ENCODE peak calls at places on chromosomes 13 and 19, in eight cellular contexts. P is neural progenitor cell, Y is GM23248, C is PC-3, H is HCT116, D is OCI-LY7, U is MM.1S, A is SK-N-SH. O is an unnamed sample.
A peak's percentile ranks its signal among the peaks of the same experiment; 100 is the strongest.

GRCh38 chr13:37226966-37227365 is 121.5 kb upstream of the CSNK1A1L start:
- DNase-seq in C (peak; percentile 56), P (no peak), Y (peak; percentile 48), U (no peak), A (no peak), D (no peak), H (no peak), O (no peak)

GRCh38 chr13:48575014-48575413 is 42.1 kb upstream of the RCBTB2 start:
- DNase-seq in P (no peak), U (no peak), D (no peak), A (no peak), H (no peak), Y (no peak), C (no peak), O (no peak)

GRCh38 chr13:42883142-42883541 is 101.8 kb downstream of the FAM216B start:
- DNase-seq in D (no peak), P (no peak), A (no peak), C (no peak), Y (peak; percentile 38), H (no peak), U (no peak), O (no peak)

GRCh38 chr13:75390229-75390628 is 91.7 kb downstream of the TBC1D4 start:
- DNase-seq in A (no peak), D (no peak), P (no peak), U (no peak), C (no peak), H (no peak), Y (no peak), O (no peak)

GRCh38 chr19:10142701-10143375 is 23.1 kb upstream of the EIF3G start:
- DNase-seq in A (no peak), C (no peak), Y (no peak), H (no peak), D (no peak), P (no peak), U (no peak), O (no peak)

GRCh38 chr13:95480131-95480545 is 72.4 kb upstream of the CLDN10 start:
- DNase-seq in H (no peak), A (no peak), U (no peak), C (no peak), P (no peak), Y (no peak), D (no peak), O (no peak)

GRCh38 chr13:39874331-39875055 is 219.0 kb downstream of the COG6 start:
- DNase-seq in C (no peak), H (no peak), A (no peak), D (no peak), U (no peak), Y (no peak), P (no peak), O (no peak)

GRCh38 chr19:27676334-27676733 is 1536.6 kb downstream of the UQCRFS1 start:
- DNase-seq in P (no peak), H (no peak), D (no peak), A (no peak), Y (no peak), U (no peak), C (no peak), O (no peak)

GRCh38 chr19:11781295-11782057 is 14.7 kb downstream of the ZNF441 start:
- DNase-seq in P (no peak), D (no peak), U (no peak), H (no peak), A (no peak), C (no peak), Y (peak; percentile 40), O (no peak)
- H3K9me3 ChIP-seq in P (peaks cover 31% of the 10 kb centered on the region), D (peaks cover 20% of the 10 kb centered on the region), U (no peaks in the 10 kb centered on the region), H (peaks cover 33% of the 10 kb centered on the region), A (peaks cover 49% of the 10 kb centered on the region), C (peaks cover 68% of the 10 kb centered on the region), Y (peaks cover 25% of the 10 kb centered on the region), O (peaks cover 57% of the 10 kb centered on the region)

DNA sequence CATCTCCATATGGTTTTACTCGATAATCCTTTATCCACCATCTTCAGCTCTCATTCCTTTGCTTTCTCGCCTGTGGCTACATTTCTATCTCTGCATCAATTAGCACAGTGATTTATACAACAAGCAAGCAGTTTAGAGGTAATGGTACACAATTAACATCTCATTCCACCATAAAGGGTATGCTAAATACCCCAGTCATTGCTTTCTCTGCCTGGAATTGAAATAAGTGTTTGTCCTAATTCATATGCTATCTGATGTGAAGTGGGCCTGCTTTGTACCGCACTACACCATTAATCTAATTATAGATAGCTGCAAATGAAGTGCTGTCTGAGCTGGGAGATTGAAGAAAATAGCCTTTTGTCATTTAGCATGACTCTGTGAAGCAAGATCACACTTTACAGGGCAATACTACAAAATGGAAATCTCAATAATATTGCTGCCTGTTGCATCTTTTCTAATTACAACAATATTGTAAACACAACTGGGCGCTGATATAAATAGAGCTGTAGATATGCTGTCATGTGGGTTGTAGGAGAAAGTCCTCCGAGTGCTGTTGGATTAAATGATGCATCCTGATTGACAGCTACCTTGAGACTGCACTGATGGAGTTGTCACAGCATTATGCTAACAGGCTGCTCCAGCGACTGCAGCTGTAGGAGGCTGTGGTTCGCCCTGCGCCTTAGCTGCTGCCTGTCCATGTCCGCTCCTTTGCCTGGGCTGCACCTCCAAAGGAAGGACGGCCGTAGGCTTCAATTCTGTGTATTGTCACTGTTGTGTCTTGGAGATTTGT is 78.2 kb downstream of the GGACT start:
- DNase-seq in A (peak; percentile 77), U (no peak), D (no peak), P (peak; percentile 50), Y (no peak), C (no peak), H (no peak), O (no peak)
- TF ChIP-seq EZH2phosphoT487 in A (no peak), U (no peak), D (no peak), P (no peak), Y (no peak), C (no peak), H (no peak), O (no peak)

DNA sequence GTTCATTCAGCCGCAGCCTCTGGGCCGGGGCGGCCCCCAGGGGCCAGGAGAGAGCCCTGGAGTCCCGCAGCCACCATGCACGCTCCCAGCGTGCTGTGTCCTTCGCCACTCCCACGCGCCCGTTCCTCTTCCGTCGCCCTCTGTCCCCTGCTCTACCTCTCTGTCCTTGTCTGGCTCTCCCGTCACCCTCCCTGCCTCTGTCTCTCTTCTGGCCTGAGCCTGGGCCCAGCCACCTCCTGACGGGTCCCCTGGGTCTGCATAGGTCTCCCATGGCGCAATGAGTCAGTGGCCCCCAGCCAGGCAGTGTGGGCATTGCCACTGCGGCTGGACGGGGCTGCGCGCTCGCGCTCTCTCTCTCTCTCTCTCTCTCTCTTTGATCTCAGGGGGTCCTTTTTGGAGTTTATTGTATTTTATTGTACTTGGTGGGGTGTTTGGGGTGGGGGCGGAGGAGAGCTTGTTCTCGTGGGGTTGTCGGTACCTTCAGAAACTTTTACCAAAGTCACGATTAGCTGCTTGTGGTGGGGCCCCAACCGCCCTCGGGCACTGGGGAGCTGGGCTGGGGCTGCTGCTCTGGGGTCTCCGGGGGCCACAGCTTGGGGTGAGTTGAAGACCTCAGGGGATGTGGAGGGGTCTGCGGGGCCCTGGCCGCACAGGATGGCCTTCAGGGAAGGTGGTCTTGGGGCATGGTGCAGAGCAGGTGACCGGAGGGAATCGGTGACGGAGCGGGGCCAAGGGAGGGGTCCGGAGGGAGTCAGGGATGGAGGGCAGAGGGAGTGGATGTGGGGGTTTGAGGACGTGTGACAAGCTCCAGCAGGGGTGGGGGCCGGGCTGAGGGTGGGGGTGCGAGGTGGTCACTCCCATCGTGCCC is 1.7 kb upstream of the TGFBR3L start:
- DNase-seq in C (no peak), H (no peak), A (no peak), D (no peak), P (no peak), U (no peak), Y (no peak), O (no peak)
- H3K4me1 ChIP-seq in C (peaks cover 16% of the 10 kb centered on the region), H (peaks cover 25% of the 10 kb centered on the region), A (no peaks in the 10 kb centered on the region), D (no peaks in the 10 kb centered on the region), P (peaks cover 7% of the 10 kb centered on the region), U (peaks cover 7% of the 10 kb centered on the region), Y (no peaks in the 10 kb centered on the region), O (peaks cover 22% of the 10 kb centered on the region)

DNA sequence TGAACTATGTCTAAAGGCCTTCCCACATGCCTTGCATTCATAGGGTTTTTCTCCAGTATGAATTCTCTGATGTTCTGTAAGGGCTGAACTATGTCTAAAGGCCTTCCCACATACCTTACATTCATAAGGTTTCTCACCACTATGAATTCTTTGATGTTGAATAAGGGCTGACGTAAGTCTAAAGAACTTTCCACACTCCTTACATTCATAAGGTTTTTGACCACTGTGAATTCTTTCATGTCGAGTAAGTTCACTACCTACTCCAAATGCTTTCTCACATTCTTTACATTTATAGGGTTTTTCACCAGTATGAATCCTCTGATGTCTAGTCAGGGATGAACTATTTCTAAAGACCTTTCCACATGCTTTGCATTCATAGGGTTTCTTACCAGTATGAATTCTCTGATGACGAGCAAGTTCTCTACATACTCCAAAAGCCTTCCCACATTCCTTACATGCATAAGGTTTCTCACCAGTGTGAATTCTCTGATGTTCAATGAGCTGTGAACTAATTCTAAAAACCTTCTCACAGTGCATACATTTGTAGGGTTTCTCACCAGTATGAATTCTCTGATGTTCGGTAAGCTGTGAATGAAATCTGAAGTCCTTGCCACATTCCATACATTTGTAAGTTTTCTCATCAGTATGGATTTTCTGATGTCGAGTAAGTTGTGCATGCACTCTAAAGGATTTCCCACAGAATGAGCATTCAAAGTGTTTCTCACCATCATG is 19.1 kb upstream of the ZNF260 start:
- DNase-seq in C (peak; percentile 1), P (no peak), Y (peak; percentile 3), A (no peak), H (no peak), D (peak; percentile 37), U (no peak), O (no peak)
- H3K9me3 ChIP-seq in C (peaks cover 42% of the 10 kb centered on the region), P (peaks cover 89% of the 10 kb centered on the region), Y (peaks cover 66% of the 10 kb centered on the region), A (peaks cover 66% of the 10 kb centered on the region), H (peaks cover 39% of the 10 kb centered on the region), D (peaks cover 90% of the 10 kb centered on the region), U (no peaks in the 10 kb centered on the region), O (peaks cover 93% of the 10 kb centered on the region)

DNA sequence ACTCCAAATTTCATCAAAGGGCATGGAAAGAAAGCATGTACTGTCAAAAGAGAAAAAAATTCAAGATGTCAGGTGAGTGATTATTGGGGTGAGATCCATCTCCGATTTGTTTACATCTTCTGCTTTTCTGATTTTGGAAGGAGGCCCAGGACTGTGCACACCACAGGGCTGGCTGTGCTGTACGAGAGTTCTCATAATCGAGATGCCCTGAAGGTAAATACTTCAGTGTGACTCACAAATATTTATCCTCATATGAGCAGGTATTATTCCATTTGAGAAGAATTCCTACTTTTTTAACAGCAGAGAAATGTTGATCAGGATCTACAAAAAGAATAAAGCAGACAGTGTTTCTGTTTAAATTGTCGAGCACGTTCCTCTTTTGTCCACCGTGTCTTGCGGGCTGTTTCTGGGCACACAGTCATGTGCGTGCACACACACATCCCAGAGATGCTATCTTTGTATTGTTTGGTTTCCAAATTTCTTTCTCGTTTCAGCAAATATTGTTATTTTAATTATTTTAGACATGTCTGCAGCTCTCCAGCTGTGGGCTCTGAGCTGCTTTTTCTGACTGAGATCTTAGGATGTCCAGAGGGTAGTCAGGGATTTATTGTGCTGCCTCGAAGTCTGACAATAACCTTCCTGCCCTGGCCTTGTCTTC is 103.8 kb downstream of the KL start:
- DNase-seq in U (no peak), C (peak; percentile 96), P (no peak), A (peak; percentile 43), H (peak; percentile 6), D (no peak), Y (peak; percentile 22), O (no peak)
- TF ChIP-seq EZH2phosphoT487 in U (no peak), C (no peak), P (no peak), A (no peak), H (no peak), D (no peak), Y (no peak), O (no peak)

GRCh38 chr19:47615714-47616113 is 6.8 kb downstream of the BICRA start:
- DNase-seq in Y (no peak), C (no peak), H (no peak), D (no peak), A (no peak), U (no peak), P (no peak), O (no peak)
- H3K4me1 ChIP-seq in Y (peaks cover 19% of the 10 kb centered on the region), C (peaks cover 4% of the 10 kb centered on the region), H (peaks cover 8% of the 10 kb centered on the region), D (peaks cover 11% of the 10 kb centered on the region), A (peaks cover 23% of the 10 kb centered on the region), U (no peaks in the 10 kb centered on the region), P (peaks cover 31% of the 10 kb centered on the region), O (peaks cover 22% of the 10 kb centered on the region)